ENCODE peak calls at places on chromosome 17, in seven cellular contexts. K is foreskin fibroblast, Q is body of pancreas, Z is BJ, J is kidney, W is OCI-LY7, T is pancreas. V is an unnamed sample.

GRCh38 chr17:42682400-42683384 is at the start of gene CNTNAP1:
- DNase-seq in K (peak), Q (no peak), Z (no peak), J (peak), W (no peak), T (peak), V (no peak)

GRCh38 chr17:37826497-37827115 is 81.7 kb upstream of the HNF1B start:
- DNase-seq in K (no peak), Q (no peak), Z (no peak), J (no peak), W (peak), T (no peak), V (no peak)

GRCh38 chr17:10837987-10838386 is at the start of gene PIRT:
- DNase-seq in K (no peak), Q (no peak), Z (no peak), J (no peak), W (no peak), T (no peak), V (no peak)

GRCh38 chr17:66468241-66469087 is 166.1 kb downstream of the PRKCA start:
- DNase-seq in K (no peak), Q (no peak), Z (no peak), J (no peak), W (no peak), T (no peak), V (no peak)

GRCh38 chr17:31654936-31655335 is 204.1 kb downstream of the COPRS start:
- DNase-seq in K (no peak), Q (no peak), Z (no peak), J (no peak), W (no peak), T (no peak), V (no peak)

GRCh38 chr17:42548070-42548837 is 4.5 kb upstream of the HSD17B1 start:
- DNase-seq in K (no peak), Q (peak), Z (no peak), J (peak), W (peak), T (peak), V (no peak)

GRCh38 chr17:6496636-6497441 is 52.6 kb downstream of the PIMREG start:
- DNase-seq in K (no peak), Q (no peak), Z (no peak), J (peak), W (peak), T (no peak), V (no peak)

GRCh38 chr17:42311240-42312034 is 23.1 kb downstream of the STAT5A start:
- DNase-seq in K (peak), Q (peak), Z (no peak), J (peak), W (no peak), T (peak), V (peak)

GRCh38 chr17:82870541-82870940 is 30.7 kb upstream of the ZNF750 start:
- DNase-seq in K (no peak), Q (no peak), Z (no peak), J (peak), W (no peak), T (no peak), V (no peak)

GRCh38 chr17:49021768-49022103 is 24.6 kb downstream of the IGF2BP1 start:
- DNase-seq in K (no peak), Q (no peak), Z (no peak), J (no peak), W (no peak), T (no peak), V (no peak)

GRCh38 chr17:63102034-63102433 is 136.0 kb downstream of the TANC2 start:
- DNase-seq in K (no peak), Q (no peak), Z (no peak), J (no peak), W (no peak), T (no peak), V (no peak)

GRCh38 chr17:81509687-81510523 is 2.7 kb downstream of the ACTG1 start:
- DNase-seq in K (no peak), Q (no peak), Z (no peak), J (no peak), W (peak), T (peak), V (no peak)

GRCh38 chr17:67449885-67450755 is 73.0 kb downstream of the PITPNC1 start:
- DNase-seq in K (no peak), Q (no peak), Z (no peak), J (no peak), W (no peak), T (no peak), V (no peak)

GRCh38 chr17:31462261-31462660 is 70.8 kb downstream of the RAB11FIP4 start:
- DNase-seq in K (no peak), Q (no peak), Z (no peak), J (no peak), W (no peak), T (no peak), V (no peak)

GRCh38 chr17:303161-303560 is 49.4 kb downstream of the RPH3AL start:
- DNase-seq in K (no peak), Q (no peak), Z (no peak), J (peak), W (no peak), T (no peak), V (no peak)

GRCh38 chr17:77332034-77332971 is 191.5 kb downstream of the SEC14L1 start:
- DNase-seq in K (no peak), Q (peak), Z (no peak), J (peak), W (peak), T (peak), V (peak)

GRCh38 chr17:50139950-50140885 is 10.3 kb upstream of the SAMD14 start:
- DNase-seq in K (peak), Q (peak), Z (no peak), J (peak), W (peak), T (peak), V (no peak)

GRCh38 chr17:73309727-73310555 is 1.9 kb downstream of the CDC42EP4 start:
- DNase-seq in K (no peak), Q (peak), Z (no peak), J (no peak), W (no peak), T (peak), V (no peak)

GRCh38 chr17:77189148-77189547 is 48.4 kb downstream of the SEC14L1 start:
- DNase-seq in K (no peak), Q (no peak), Z (no peak), J (no peak), W (peak), T (no peak), V (no peak)

GRCh38 chr17:80388175-80388574 is 26.8 kb upstream of the ENDOV start:
- DNase-seq in K (no peak), Q (no peak), Z (no peak), J (no peak), W (no peak), T (no peak), V (no peak)

GRCh38 chr17:35286120-35286781 is 43.4 kb downstream of the SLFN5 start:
- DNase-seq in K (no peak), Q (no peak), Z (no peak), J (no peak), W (no peak), T (no peak), V (no peak)

GRCh38 chr17:44733753-44734152 is 25.0 kb upstream of the ADAM11 start:
- DNase-seq in K (no peak), Q (no peak), Z (no peak), J (no peak), W (peak), T (no peak), V (no peak)

GRCh38 chr17:42110301-42111264 is 1.9 kb downstream of the DHX58 start:
- DNase-seq in K (no peak), Q (no peak), Z (no peak), J (no peak), W (peak), T (no peak), V (no peak)

GRCh38 chr17:8885968-8886674 is 18.6 kb upstream of the PIK3R6 start:
- DNase-seq in K (no peak), Q (no peak), Z (no peak), J (no peak), W (no peak), T (no peak), V (no peak)

DNA sequence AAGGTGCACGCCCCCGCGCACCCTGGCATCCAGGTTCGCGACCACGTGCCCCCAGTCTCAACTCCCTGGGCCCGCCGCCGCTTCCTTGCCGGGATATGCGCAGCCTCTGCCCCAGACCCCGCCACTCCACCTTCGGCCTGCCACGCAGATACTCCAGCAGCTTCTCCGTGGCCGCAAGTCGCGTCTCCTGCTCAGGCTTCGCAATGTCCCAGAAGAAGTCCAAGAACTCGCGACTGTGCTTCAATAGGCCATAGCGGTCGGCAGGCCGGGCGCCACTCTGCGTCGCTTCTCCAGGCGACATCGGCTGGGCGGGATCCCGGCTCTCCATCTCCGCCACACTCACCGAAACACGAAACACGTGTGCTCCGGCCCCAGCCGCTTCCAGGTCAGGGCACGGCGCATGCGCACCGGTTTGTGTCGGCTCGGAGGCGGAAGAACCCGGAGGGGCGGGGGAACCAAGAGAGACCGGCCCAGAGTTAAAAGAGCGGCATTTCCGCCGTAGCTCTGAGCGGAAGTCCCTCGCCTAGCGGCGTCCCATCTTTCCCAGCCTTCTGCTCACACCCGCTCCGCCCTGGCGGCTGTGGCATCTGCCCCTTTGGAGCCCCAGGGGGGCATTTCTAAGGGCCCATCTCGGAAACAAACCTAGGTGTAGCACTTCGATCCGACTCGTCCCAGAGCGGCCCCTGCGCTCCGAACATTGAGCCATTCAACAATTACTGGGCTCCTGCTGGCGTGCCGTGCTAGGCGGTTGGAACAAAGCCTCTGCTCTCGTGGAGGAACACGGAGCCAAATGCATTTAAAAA is at the start of gene MYBBP1A:
- DNase-seq in K (peak), Q (peak), Z (peak), J (peak), W (peak), T (peak), V (peak)
- TF ChIP-seq CTCF in K (no peak), Q (peak), Z (peak), J (peak), W (peak), T (no peak), V (peak)

DNA sequence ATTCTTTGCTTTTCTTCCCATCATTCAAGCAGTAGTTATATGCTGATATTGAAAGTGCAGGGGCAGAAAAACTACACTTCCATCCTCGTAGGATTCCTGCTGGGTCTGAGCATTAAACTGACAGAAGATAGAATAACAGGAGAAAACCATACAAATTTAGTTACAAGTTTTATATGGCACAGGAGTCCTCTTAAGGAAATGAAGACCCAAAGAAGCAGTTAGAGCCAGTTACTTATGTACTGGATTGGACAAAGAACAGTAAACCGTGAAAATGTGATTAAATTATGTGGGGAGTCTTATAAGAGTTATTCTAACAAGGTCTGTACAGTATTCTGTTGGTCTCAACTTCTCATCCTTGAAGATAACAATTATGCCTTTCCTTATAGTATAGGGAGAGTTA is 81.2 kb upstream of the NSRP1 start:
- DNase-seq in K (no peak), Q (no peak), Z (no peak), J (no peak), W (no peak), T (no peak), V (no peak)
- H3K4me3 ChIP-seq in K (no peak), Q (no peak), Z (no peak), J (no peak), W (no peak), T (no peak), V (no peak)

GRCh38 chr17:55652825-55653224 is 69.8 kb downstream of the TMEM100 start:
- DNase-seq in K (no peak), Q (no peak), Z (no peak), J (no peak), W (no peak), T (no peak), V (no peak)
- TF ChIP-seq CTCF in K (no peak), Q (no peak), Z (no peak), J (no peak), W (peak), T (no peak), V (no peak)

GRCh38 chr17:3030096-3030495 is 33.3 kb downstream of the OR1D5 start:
- DNase-seq in K (peak), Q (no peak), Z (no peak), J (no peak), W (no peak), T (no peak), V (peak)
- H3K4me3 ChIP-seq in K (no peak), Q (no peak), Z (no peak), J (no peak), W (no peak), T (no peak), V (no peak)